ENCODE peak calls at places on chromosome 4, in four cellular contexts. One of them, this sample, is unnamed.

GRCh38 chr4:73669410-73670183 is 49.4 kb upstream of the RASSF6 start:
- DNase-seq in K562: no peak
- DNase-seq in GM12878: no peak
- DNase-seq in HepG2: no peak
- DNase-seq in this sample: no peak

GRCh38 chr4:8341691-8342090 is 72.1 kb downstream of the HTRA3 start:
- DNase-seq in HepG2: no peak
- DNase-seq in GM12878: no peak
- DNase-seq in K562: no peak
- DNase-seq in this sample: no peak

GRCh38 chr4:168881754-168882153 is 128.3 kb downstream of the CBR4 start:
- DNase-seq in HepG2: no peak
- DNase-seq in GM12878: no peak
- DNase-seq in K562: no peak
- DNase-seq in this sample: no peak

GRCh38 chr4:101198741-101199339 is 148.5 kb downstream of the PPP3CA start:
- DNase-seq in GM12878: no peak
- DNase-seq in HepG2: peak
- DNase-seq in K562: no peak
- DNase-seq in this sample: no peak

GRCh38 chr4:898869-899555 is 33.1 kb downstream of the GAK start:
- DNase-seq in HepG2: no peak
- DNase-seq in K562: no peak
- DNase-seq in GM12878: no peak
- DNase-seq in this sample: no peak

GRCh38 chr4:177769155-177769554 is 326.9 kb upstream of the AGA start:
- DNase-seq in GM12878: no peak
- DNase-seq in HepG2: no peak
- DNase-seq in K562: no peak
- DNase-seq in this sample: no peak

GRCh38 chr4:7223566-7223965 is 31.2 kb downstream of the SORCS2 start:
- DNase-seq in HepG2: no peak
- DNase-seq in K562: no peak
- DNase-seq in GM12878: no peak
- DNase-seq in this sample: no peak

GRCh38 chr4:48369248-48369647 is 27.9 kb downstream of the SLAIN2 start:
- DNase-seq in HepG2: no peak
- DNase-seq in K562: no peak
- DNase-seq in GM12878: no peak
- DNase-seq in this sample: no peak

GRCh38 chr4:1167244-1167949 is 5.0 kb downstream of the SPON2 start:
- DNase-seq in K562: peak
- DNase-seq in GM12878: peak
- DNase-seq in HepG2: peak
- DNase-seq in this sample: peak

GRCh38 chr4:53273726-53274125 is 92.1 kb downstream of the SCFD2 start:
- DNase-seq in GM12878: no peak
- DNase-seq in K562: no peak
- DNase-seq in HepG2: no peak
- DNase-seq in this sample: no peak

GRCh38 chr4:55125763-55126541 is 557 bp upstream of the KDR start:
- DNase-seq in GM12878: no peak
- DNase-seq in K562: no peak
- DNase-seq in HepG2: no peak
- DNase-seq in this sample: no peak

GRCh38 chr4:105835177-105835576 is 60.1 kb upstream of the NPNT start:
- DNase-seq in K562: no peak
- DNase-seq in GM12878: no peak
- DNase-seq in HepG2: no peak
- DNase-seq in this sample: no peak

GRCh38 chr4:131430302-131430701 is 1718.8 kb upstream of the PCDH10 start:
- DNase-seq in GM12878: no peak
- DNase-seq in K562: no peak
- DNase-seq in HepG2: no peak
- DNase-seq in this sample: no peak

GRCh38 chr4:136643416-136643815 is 888.9 kb downstream of the PCDH18 start:
- DNase-seq in K562: no peak
- DNase-seq in HepG2: no peak
- DNase-seq in GM12878: no peak
- DNase-seq in this sample: no peak

GRCh38 chr4:36227913-36228312 is 16.4 kb downstream of the ARAP2 start:
- DNase-seq in GM12878: no peak
- DNase-seq in K562: no peak
- DNase-seq in HepG2: no peak
- DNase-seq in this sample: no peak

GRCh38 chr4:80336582-80336981 is 1.1 kb downstream of the CFAP299 start:
- DNase-seq in HepG2: peak
- DNase-seq in K562: peak
- DNase-seq in GM12878: no peak
- DNase-seq in this sample: peak

GRCh38 chr4:13917010-13917409 is 289.5 kb upstream of the BOD1L1 start:
- DNase-seq in HepG2: no peak
- DNase-seq in GM12878: no peak
- DNase-seq in K562: no peak
- DNase-seq in this sample: no peak

GRCh38 chr4:98673978-98674377 is 15.6 kb upstream of the TSPAN5 start:
- DNase-seq in HepG2: no peak
- DNase-seq in K562: no peak
- DNase-seq in GM12878: no peak
- DNase-seq in this sample: no peak

GRCh38 chr4:158010346-158010745 is 162.5 kb downstream of the GASK1B start:
- DNase-seq in HepG2: no peak
- DNase-seq in GM12878: no peak
- DNase-seq in K562: no peak
- DNase-seq in this sample: no peak

GRCh38 chr4:185204238-185204910 is 574 bp upstream of the CFAP97 start:
- DNase-seq in HepG2: no peak
- DNase-seq in GM12878: no peak
- DNase-seq in K562: no peak
- DNase-seq in this sample: no peak

GRCh38 chr4:134375775-134376174 is 174.2 kb upstream of the PABPC4L start:
- DNase-seq in GM12878: no peak
- DNase-seq in K562: no peak
- DNase-seq in HepG2: no peak
- DNase-seq in this sample: no peak

GRCh38 chr4:8908206-8908893 is 36.7 kb upstream of the HMX1 start:
- DNase-seq in GM12878: no peak
- DNase-seq in K562: no peak
- DNase-seq in HepG2: no peak
- DNase-seq in this sample: no peak

GRCh38 chr4:138090145-138090917 is 151.8 kb downstream of the SLC7A11 start:
- DNase-seq in K562: peak
- DNase-seq in GM12878: peak
- DNase-seq in HepG2: peak
- DNase-seq in this sample: peak

GRCh38 chr4:40547446-40548132 is 82.1 kb downstream of the RBM47 start:
- DNase-seq in HepG2: no peak
- DNase-seq in K562: no peak
- DNase-seq in GM12878: no peak
- DNase-seq in this sample: no peak

GRCh38 chr4:140343303-140343702 is 30.1 kb upstream of the SCOC start:
- DNase-seq in GM12878: no peak
- DNase-seq in HepG2: no peak
- DNase-seq in K562: no peak
- DNase-seq in this sample: no peak

GRCh38 chr4:133596459-133596858 is 447.4 kb downstream of the PCDH10 start:
- DNase-seq in HepG2: no peak
- DNase-seq in GM12878: no peak
- DNase-seq in K562: no peak
- DNase-seq in this sample: no peak

GRCh38 chr4:153705743-153706468 is 21.8 kb downstream of the TLR2 start:
- DNase-seq in K562: no peak
- DNase-seq in HepG2: no peak
- DNase-seq in GM12878: peak
- DNase-seq in this sample: no peak

GRCh38 chr4:19230906-19231305 is 1020.8 kb upstream of the SLIT2 start:
- DNase-seq in K562: no peak
- DNase-seq in GM12878: no peak
- DNase-seq in HepG2: no peak
- DNase-seq in this sample: no peak

GRCh38 chr4:46515940-46516339 is 126.0 kb upstream of the GABRA2 start:
- DNase-seq in K562: no peak
- DNase-seq in GM12878: no peak
- DNase-seq in HepG2: no peak
- DNase-seq in this sample: no peak

GRCh38 chr4:39970559-39971270 is 7.0 kb downstream of the PDS5A start:
- DNase-seq in HepG2: peak
- DNase-seq in GM12878: no peak
- DNase-seq in K562: peak
- DNase-seq in this sample: no peak

GRCh38 chr4:74660866-74661265 is 133.5 kb downstream of the BTC start:
- DNase-seq in K562: no peak
- DNase-seq in HepG2: no peak
- DNase-seq in GM12878: no peak
- DNase-seq in this sample: no peak

GRCh38 chr4:53622739-53623151 is 31.5 kb upstream of the LNX1 start:
- DNase-seq in K562: no peak
- DNase-seq in GM12878: no peak
- DNase-seq in HepG2: no peak
- DNase-seq in this sample: no peak

GRCh38 chr4:98838977-98839618 is 89.8 kb downstream of the EIF4E start:
- DNase-seq in K562: peak
- DNase-seq in GM12878: no peak
- DNase-seq in HepG2: no peak
- DNase-seq in this sample: no peak

GRCh38 chr4:75727073-75727472 is 2.7 kb downstream of the USO1 start:
- DNase-seq in GM12878: no peak
- DNase-seq in HepG2: no peak
- DNase-seq in K562: no peak
- DNase-seq in this sample: no peak

GRCh38 chr4:5708171-5708828 is at the start of gene EVC2:
- DNase-seq in GM12878: no peak
- DNase-seq in HepG2: no peak
- DNase-seq in K562: no peak
- DNase-seq in this sample: no peak

DNA sequence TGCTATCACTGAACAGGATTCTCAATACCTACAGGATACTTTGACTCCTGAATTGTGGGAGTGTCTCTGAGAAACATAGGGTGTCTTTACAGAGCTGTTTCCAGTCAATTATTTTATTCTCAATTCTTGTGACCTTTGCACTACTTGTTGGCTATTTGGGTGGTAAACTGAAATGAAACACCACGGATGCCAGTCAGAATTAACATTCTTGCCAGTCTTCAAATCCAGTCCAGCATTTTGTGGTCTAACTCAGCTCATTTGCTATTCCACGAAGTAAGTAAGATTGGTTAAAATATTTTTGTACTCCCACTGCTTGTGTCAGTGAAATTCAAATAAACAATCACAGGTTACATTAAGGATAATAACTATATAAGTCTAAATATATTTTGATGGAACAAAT is 197.9 kb downstream of the ANKRD50 start:
- DNase-seq in K562: no peak
- DNase-seq in GM12878: no peak
- DNase-seq in HepG2: no peak
- DNase-seq in this sample: no peak
- TF ChIP-seq BHLHE40 in K562: no peak
- TF ChIP-seq BHLHE40 in GM12878: no peak
- TF ChIP-seq BHLHE40 in HepG2: no peak
- TF ChIP-seq BHLHE40 in this sample: no peak

GRCh38 chr4:128286474-128287158 is 997 bp downstream of the PGRMC2 start:
- DNase-seq in K562: peak
- DNase-seq in HepG2: peak
- DNase-seq in GM12878: no peak
- DNase-seq in this sample: peak
- TF ChIP-seq TARDBP in K562: no peak
- TF ChIP-seq TARDBP in HepG2: no peak
- TF ChIP-seq TARDBP in GM12878: no peak
- TF ChIP-seq TARDBP in this sample: no peak

DNA sequence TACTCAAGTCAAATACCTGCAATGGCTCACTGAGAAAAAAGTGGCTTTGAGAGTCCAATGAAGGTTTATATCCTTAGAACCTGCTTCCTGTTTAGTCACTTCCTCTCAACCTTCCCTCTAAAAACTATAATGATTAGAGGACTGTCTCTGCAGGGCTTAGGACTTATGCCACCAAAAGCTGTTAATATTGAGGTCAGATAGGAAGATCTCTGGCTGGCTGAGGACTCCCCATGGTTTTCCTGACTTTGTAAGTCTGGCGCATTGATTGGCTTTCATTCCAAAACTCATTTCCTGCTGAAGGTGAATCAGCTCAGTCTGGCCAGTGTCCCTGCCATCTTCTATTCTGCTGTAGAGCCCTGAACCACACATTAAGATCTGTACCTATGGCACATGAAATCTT is 140.9 kb upstream of the ANK2 start:
- DNase-seq in GM12878: no peak
- DNase-seq in HepG2: no peak
- DNase-seq in K562: no peak
- DNase-seq in this sample: no peak
- TF ChIP-seq SP1 in GM12878: no peak
- TF ChIP-seq SP1 in HepG2: no peak
- TF ChIP-seq SP1 in K562: no peak
- TF ChIP-seq SP1 in this sample: no peak

GRCh38 chr4:128751354-128751753 is 58.1 kb upstream of the JADE1 start:
- DNase-seq in GM12878: no peak
- DNase-seq in HepG2: no peak
- DNase-seq in K562: peak
- DNase-seq in this sample: no peak
- TF ChIP-seq BHLHE40 in GM12878: no peak
- TF ChIP-seq BHLHE40 in HepG2: no peak
- TF ChIP-seq BHLHE40 in K562: no peak
- TF ChIP-seq BHLHE40 in this sample: no peak